ENCODE peak calls at places on chromosomes 7 and 10, in four cellular contexts. R, J, H and I are unnamed samples.

GRCh38 chr10:102850025-102850518 is 4.0 kb upstream of the BORCS7 start:
- DNase-seq in R (no peak), J (peak), H (no peak), I (no peak)

GRCh38 chr10:121437596-121437995 is 160.6 kb downstream of the FGFR2 start:
- DNase-seq in R (no peak), J (no peak), H (no peak), I (no peak)

GRCh38 chr7:7129381-7129780 is 53.0 kb upstream of the C1GALT1 start:
- DNase-seq in R (no peak), J (no peak), H (no peak), I (no peak)

GRCh38 chr7:107501593-107501992 is 31.7 kb downstream of the GPR22 start:
- DNase-seq in R (peak), J (peak), H (no peak), I (peak)

GRCh38 chr10:62426086-62426485 is 51.9 kb downstream of the ZNF365 start:
- DNase-seq in R (no peak), J (no peak), H (no peak), I (no peak)

GRCh38 chr10:84348431-84348830 is 20.0 kb downstream of the CCSER2 start:
- DNase-seq in R (no peak), J (no peak), H (no peak), I (no peak)

GRCh38 chr10:588246-589165 is 101.0 kb downstream of the DIP2C start:
- DNase-seq in R (peak), J (no peak), H (no peak), I (no peak)

GRCh38 chr7:69395072-69395714 is 203.1 kb upstream of the AUTS2 start:
- DNase-seq in R (no peak), J (no peak), H (no peak), I (no peak)

GRCh38 chr7:117706191-117706590 is 167.1 kb downstream of the CTTNBP2 start:
- DNase-seq in R (no peak), J (no peak), H (no peak), I (no peak)

GRCh38 chr7:124724079-124724478 is 41.5 kb downstream of the GPR37 start:
- DNase-seq in R (no peak), J (no peak), H (no peak), I (no peak)

GRCh38 chr10:24383681-24384106 is 174.8 kb downstream of the KIAA1217 start:
- DNase-seq in R (peak), J (peak), H (peak), I (peak)

GRCh38 chr7:132145466-132145865 is 430.8 kb downstream of the PLXNA4 start:
- DNase-seq in R (no peak), J (no peak), H (no peak), I (no peak)

GRCh38 chr7:135129579-135129978 is 18.3 kb upstream of the TMEM140 start:
- DNase-seq in R (no peak), J (no peak), H (no peak), I (no peak)

GRCh38 chr10:7354330-7355047 is 56.3 kb downstream of the SFMBT2 start:
- DNase-seq in R (peak), J (no peak), H (no peak), I (peak)

GRCh38 chr10:99235469-99235871 is at the start of gene HPSE2:
- DNase-seq in R (no peak), J (no peak), H (no peak), I (no peak)

GRCh38 chr10:60399343-60399742 is 9.7 kb upstream of the ANK3 start:
- DNase-seq in R (no peak), J (no peak), H (no peak), I (no peak)

GRCh38 chr10:107022600-107023354 is 141.7 kb downstream of the SORCS1 start:
- DNase-seq in R (peak), J (no peak), H (no peak), I (peak)

GRCh38 chr10:131554821-131555220 is 243.3 kb upstream of the TCERG1L start:
- DNase-seq in R (no peak), J (no peak), H (no peak), I (no peak)

GRCh38 chr10:102299873-102300272 is 54.5 kb downstream of the GBF1 start:
- DNase-seq in R (no peak), J (no peak), H (no peak), I (no peak)

GRCh38 chr7:127708788-127709187 is 56.8 kb downstream of the SND1 start:
- DNase-seq in R (peak), J (peak), H (peak), I (peak)

GRCh38 chr7:2521952-2522591 is 2.5 kb downstream of the LFNG start:
- DNase-seq in R (no peak), J (no peak), H (no peak), I (no peak)

GRCh38 chr10:62699148-62699547 is 105.4 kb upstream of the ADO start:
- DNase-seq in R (no peak), J (no peak), H (no peak), I (no peak)

GRCh38 chr10:79084012-79084971 is 15.5 kb downstream of the ZMIZ1 start:
- DNase-seq in R (peak), J (peak), H (no peak), I (peak)

GRCh38 chr10:111146025-111146640 is 69.3 kb downstream of the ADRA2A start:
- DNase-seq in R (no peak), J (no peak), H (no peak), I (no peak)

GRCh38 chr7:79504607-79505389 is 51.3 kb upstream of the MAGI2 start:
- DNase-seq in R (no peak), J (peak), H (no peak), I (no peak)

GRCh38 chr7:47391726-47392125 is 190.2 kb downstream of the TNS3 start:
- DNase-seq in R (no peak), J (no peak), H (no peak), I (no peak)

GRCh38 chr10:97874332-97874731 is 24.7 kb downstream of the GOLGA7B start:
- DNase-seq in R (no peak), J (no peak), H (no peak), I (no peak)

GRCh38 chr7:37149019-37149814 is 299.4 kb downstream of the ELMO1 start:
- DNase-seq in R (no peak), J (no peak), H (no peak), I (no peak)

GRCh38 chr7:24980695-24981543 is 941 bp upstream of the OSBPL3 start:
- DNase-seq in R (no peak), J (no peak), H (no peak), I (no peak)

GRCh38 chr10:87935290-87936141 is 72.1 kb downstream of the PTEN start:
- DNase-seq in R (no peak), J (no peak), H (no peak), I (no peak)

GRCh38 chr7:116446179-116446855 is 53.2 kb upstream of the CAV2 start:
- DNase-seq in R (peak), J (no peak), H (no peak), I (no peak)

GRCh38 chr7:157300406-157300770 is 36.4 kb upstream of the DNAJB6 start:
- DNase-seq in R (no peak), J (no peak), H (no peak), I (no peak)

GRCh38 chr7:66883716-66884115 is 37.3 kb upstream of the TMEM248 start:
- DNase-seq in R (no peak), J (no peak), H (no peak), I (no peak)

GRCh38 chr7:114670676-114671075 is 251.2 kb upstream of the MDFIC start:
- DNase-seq in R (no peak), J (no peak), H (no peak), I (no peak)

GRCh38 chr7:2820508-2820934 is 23.6 kb downstream of the GNA12 start:
- DNase-seq in R (no peak), J (peak), H (no peak), I (no peak)

GRCh38 chr10:127278001-127278400 is 81.6 kb upstream of the INSYN2A start:
- DNase-seq in R (no peak), J (peak), H (no peak), I (no peak)

GRCh38 chr7:137403282-137403681 is 59.7 kb upstream of the PTN start:
- DNase-seq in R (no peak), J (no peak), H (no peak), I (no peak)

GRCh38 chr10:80684217-80684616 is 146.5 kb downstream of the SH2D4B start:
- DNase-seq in R (peak), J (no peak), H (no peak), I (peak)

GRCh38 chr10:127576751-127577161 is 27.6 kb downstream of the NPS start:
- DNase-seq in R (no peak), J (no peak), H (no peak), I (no peak)

GRCh38 chr10:100353770-100354485 is 6.9 kb downstream of the SCD start:
- DNase-seq in R (no peak), J (no peak), H (no peak), I (no peak)
- TF ChIP-seq TARDBP in R (no peak), J (no peak), H (no peak), I (no peak)

GRCh38 chr7:35492451-35493175 is 202.3 kb downstream of the HERPUD2 start:
- DNase-seq in R (no peak), J (no peak), H (no peak), I (no peak)

GRCh38 chr7:35499226-35499625 is 195.7 kb downstream of the HERPUD2 start:
- DNase-seq in R (no peak), J (no peak), H (no peak), I (no peak)

GRCh38 chr7:35495377-35495776 is 199.6 kb downstream of the HERPUD2 start:
- DNase-seq in R (no peak), J (no peak), H (no peak), I (no peak)

GRCh38 chr7:35494407-35494806 is 200.5 kb downstream of the HERPUD2 start:
- DNase-seq in R (no peak), J (no peak), H (no peak), I (no peak)

GRCh38 chr7:35498416-35498815 is 196.5 kb downstream of the HERPUD2 start:
- DNase-seq in R (no peak), J (no peak), H (no peak), I (no peak)
- TF ChIP-seq TARDBP in R (no peak), J (no peak), H (no peak), I (no peak)

GRCh38 chr7:22214000-22214399 is 143.0 kb downstream of the RAPGEF5 start:
- DNase-seq in R (no peak), J (no peak), H (no peak), I (no peak)
- TF ChIP-seq TARDBP in R (no peak), J (no peak), H (no peak), I (no peak)

GRCh38 chr10:113665806-113666354 is 2.0 kb upstream of the NRAP start:
- DNase-seq in R (peak), J (no peak), H (no peak), I (no peak)
- TF ChIP-seq TARDBP in R (no peak), J (no peak), H (no peak), I (no peak)